ENCODE peak calls at places on chromosomes 12 and 14, in eight cellular contexts. S is neural progenitor cell, Y is transverse colon, G is neuronal stem cell, H is Caco-2, P is breast epithelium, D is stomach, L is cardiac muscle cell. M is an unnamed sample. For H3K27me3, the result is how much of the 10 kb centered on the place peaks cover.

GRCh38 chr12:94263011-94263786 is 114.8 kb downstream of the PLXNC1 start:
- DNase-seq in D (no peak), S (no peak), Y (peak), L (no peak), G (no peak), H (no peak), P (no peak), M (peak)

GRCh38 chr12:38166225-38166624 is 150.3 kb upstream of the ALG10B start:
- DNase-seq in P (no peak), D (no peak), H (no peak), S (no peak), G (no peak), L (no peak), Y (no peak), M (no peak)

GRCh38 chr12:64889434-64890216 is 65.2 kb downstream of the TBC1D30 start:
- DNase-seq in Y (no peak), H (peak), S (no peak), G (no peak), D (no peak), L (no peak), P (peak), M (no peak)

GRCh38 chr14:77302926-77303325 is 17.8 kb downstream of the POMT2 start:
- DNase-seq in L (peak), D (no peak), S (no peak), H (no peak), P (no peak), G (no peak), Y (no peak), M (no peak)

GRCh38 chr12:128228581-128228980 is 38.4 kb upstream of the TMEM132C start:
- DNase-seq in D (no peak), S (no peak), P (no peak), Y (no peak), H (no peak), L (no peak), G (no peak), M (no peak)

GRCh38 chr12:120429368-120429767 is 8.5 kb upstream of the COX6A1 start:
- DNase-seq in G (no peak), S (no peak), Y (peak), P (no peak), L (no peak), H (no peak), D (no peak), M (peak)

GRCh38 chr12:70598467-70599194 is 38.6 kb downstream of the PTPRB start:
- DNase-seq in H (no peak), D (no peak), P (no peak), S (peak), G (no peak), Y (no peak), L (peak), M (no peak)

GRCh38 chr12:128449146-128449894 is 182.3 kb downstream of the TMEM132C start:
- DNase-seq in D (no peak), P (no peak), L (no peak), S (no peak), Y (no peak), H (no peak), G (no peak), M (no peak)

GRCh38 chr14:28375295-28375694 is 391.3 kb upstream of the FOXG1 start:
- DNase-seq in S (peak), G (peak), H (peak), L (peak), D (no peak), Y (no peak), P (no peak), M (no peak)

GRCh38 chr12:76627346-76628135 is 68.0 kb upstream of the OSBPL8 start:
- DNase-seq in L (peak), H (no peak), P (no peak), G (no peak), Y (no peak), D (no peak), S (no peak), M (no peak)

GRCh38 chr14:72033331-72033730 is 101.1 kb downstream of the RGS6 start:
- DNase-seq in Y (no peak), D (no peak), P (no peak), S (no peak), L (no peak), H (no peak), G (no peak), M (no peak)

GRCh38 chr12:38385492-38385864 is 68.9 kb downstream of the ALG10B start:
- DNase-seq in D (no peak), Y (no peak), L (no peak), P (no peak), G (no peak), S (no peak), H (no peak), M (no peak)

GRCh38 chr14:103138483-103139370 is 15.5 kb downstream of the TNFAIP2 start:
- DNase-seq in L (no peak), D (no peak), Y (no peak), G (no peak), H (no peak), S (peak), P (no peak), M (no peak)

GRCh38 chr14:85625925-85626585 is 96.1 kb downstream of the FLRT2 start:
- DNase-seq in G (no peak), S (no peak), L (no peak), Y (no peak), D (no peak), P (no peak), H (no peak), M (no peak)

GRCh38 chr14:65000868-65001600 is 14.3 kb downstream of the FNTB start:
- DNase-seq in P (no peak), L (peak), D (no peak), H (no peak), S (no peak), G (no peak), Y (no peak), M (no peak)

GRCh38 chr12:6084261-6084968 is 40.1 kb downstream of the VWF start:
- DNase-seq in H (peak), Y (peak), P (no peak), G (peak), L (peak), D (no peak), S (peak), M (no peak)

GRCh38 chr14:102630405-102630804 is 38.0 kb downstream of the RCOR1 start:
- DNase-seq in S (no peak), P (no peak), D (no peak), Y (no peak), L (no peak), G (no peak), H (peak), M (no peak)

GRCh38 chr12:124007810-124008570 is 35.0 kb downstream of the ZNF664 start:
- DNase-seq in H (no peak), L (peak), P (no peak), G (no peak), D (no peak), S (no peak), Y (no peak), M (no peak)

GRCh38 chr12:131024026-131024425 is 70.3 kb downstream of the ADGRD1 start:
- DNase-seq in L (no peak), D (no peak), G (no peak), Y (no peak), P (no peak), S (no peak), H (no peak), M (no peak)

GRCh38 chr12:19967486-19967885 is 400.9 kb upstream of the PDE3A start:
- DNase-seq in S (no peak), L (peak), Y (no peak), H (no peak), P (no peak), D (no peak), G (no peak), M (no peak)

GRCh38 chr14:77051101-77051500 is 22.6 kb upstream of the IRF2BPL start:
- DNase-seq in Y (no peak), H (no peak), P (peak), L (no peak), D (peak), G (no peak), S (no peak), M (peak)

GRCh38 chr12:127416796-127417195 is 850.2 kb upstream of the TMEM132C start:
- DNase-seq in L (no peak), D (no peak), P (no peak), H (no peak), S (no peak), Y (no peak), G (no peak), M (no peak)

GRCh38 chr12:25585021-25585523 is 32.0 kb upstream of the LMNTD1 start:
- DNase-seq in G (no peak), Y (no peak), H (no peak), S (no peak), D (no peak), P (peak), L (peak), M (no peak)

GRCh38 chr14:92638904-92639303 is 109.5 kb downstream of the LGMN start:
- DNase-seq in H (no peak), P (no peak), D (no peak), L (no peak), S (no peak), G (no peak), Y (no peak), M (no peak)

GRCh38 chr12:69348162-69348938 is at the start of gene LYZ:
- DNase-seq in G (no peak), S (no peak), D (peak), L (no peak), Y (peak), H (no peak), P (no peak), M (no peak)

GRCh38 chr12:105172037-105172436 is 63.9 kb downstream of the APPL2 start:
- DNase-seq in G (no peak), D (no peak), L (no peak), S (no peak), Y (no peak), H (no peak), P (no peak), M (no peak)

GRCh38 chr12:98320026-98320425 is 195.4 kb upstream of the TMPO start:
- DNase-seq in P (no peak), Y (no peak), H (no peak), L (no peak), S (no peak), D (no peak), G (no peak), M (no peak)

GRCh38 chr12:46555379-46555778 is 182.8 kb upstream of the SLC38A2 start:
- DNase-seq in P (no peak), Y (no peak), L (peak), H (no peak), D (no peak), S (no peak), G (no peak), M (no peak)

GRCh38 chr14:89540009-89540829 is 123.2 kb upstream of the FOXN3 start:
- DNase-seq in L (peak), D (no peak), Y (no peak), S (no peak), P (no peak), H (no peak), G (no peak), M (no peak)

GRCh38 chr12:2336409-2336829 is 283.6 kb downstream of the CACNA1C start:
- DNase-seq in D (no peak), Y (no peak), P (no peak), H (no peak), G (no peak), S (no peak), L (peak), M (no peak)

GRCh38 chr12:91106283-91106682 is 5.0 kb downstream of the LUM start:
- DNase-seq in Y (no peak), D (no peak), H (no peak), P (no peak), L (no peak), G (no peak), S (no peak), M (no peak)

GRCh38 chr12:32158525-32158924 is 51.9 kb downstream of the BICD1 start:
- DNase-seq in G (no peak), Y (no peak), S (no peak), P (no peak), H (no peak), L (no peak), D (no peak), M (no peak)

GRCh38 chr14:33932526-33933292 is 18.2 kb downstream of the EGLN3 start:
- DNase-seq in Y (no peak), D (no peak), H (no peak), L (peak), G (peak), P (no peak), S (peak), M (no peak)

GRCh38 chr14:67674139-67674479 is 323 bp downstream of the VTI1B start:
- DNase-seq in Y (peak), P (peak), S (peak), D (peak), G (peak), L (peak), H (peak), M (peak)

GRCh38 chr14:50064993-50065392 is 51.4 kb downstream of the VCPKMT start:
- DNase-seq in G (no peak), D (peak), P (no peak), S (no peak), L (no peak), Y (peak), H (no peak), M (peak)

GRCh38 chr12:132356686-132357622 is 27.6 kb upstream of the GALNT9 start:
- DNase-seq in G (no peak), S (no peak), H (no peak), L (peak), Y (peak), D (no peak), P (peak), M (peak)

GRCh38 chr14:89466460-89466859 is 49.4 kb upstream of the FOXN3 start:
- DNase-seq in Y (no peak), G (no peak), D (no peak), S (no peak), L (no peak), P (no peak), H (no peak), M (no peak)

GRCh38 chr14:24232645-24233537 is at the start of gene GMPR2:
- DNase-seq in Y (no peak), S (no peak), G (no peak), P (no peak), H (no peak), D (no peak), L (no peak), M (no peak)

GRCh38 chr12:4111010-4111409 is 162.6 kb upstream of the CCND2 start:
- DNase-seq in H (no peak), P (no peak), G (no peak), Y (no peak), L (no peak), S (no peak), D (no peak), M (no peak)

GRCh38 chr12:4108803-4109345 is 164.7 kb upstream of the CCND2 start:
- DNase-seq in H (no peak), Y (no peak), D (no peak), G (no peak), L (no peak), S (no peak), P (no peak), M (no peak)

GRCh38 chr12:4107911-4108697 is 165.5 kb upstream of the CCND2 start:
- DNase-seq in P (no peak), Y (no peak), H (no peak), G (no peak), D (no peak), L (no peak), S (no peak), M (no peak)

GRCh38 chr12:4107436-4107878 is 166.1 kb upstream of the CCND2 start:
- DNase-seq in H (peak), L (peak), S (peak), G (no peak), D (no peak), Y (peak), P (peak), M (no peak)

GRCh38 chr12:4109826-4110225 is 163.7 kb upstream of the CCND2 start:
- DNase-seq in Y (no peak), G (no peak), S (no peak), H (no peak), L (no peak), P (no peak), D (no peak), M (no peak)
- H3K27me3 ChIP-seq in Y (under half), G (under half), S (under half), H (under half), L (under half), P (under half), D (under half), M (under half)

GRCh38 chr12:4958697-4959375 is 49.1 kb downstream of the KCNA1 start:
- DNase-seq in D (no peak), S (no peak), L (no peak), H (no peak), G (no peak), P (no peak), Y (no peak), M (no peak)

GRCh38 chr12:4956054-4956453 is 46.3 kb downstream of the KCNA1 start:
- DNase-seq in S (no peak), Y (no peak), H (no peak), P (no peak), D (no peak), L (peak), G (no peak), M (no peak)

GRCh38 chr12:4956968-4957367 is 47.3 kb downstream of the KCNA1 start:
- DNase-seq in Y (no peak), G (no peak), H (no peak), S (no peak), P (no peak), L (no peak), D (no peak), M (no peak)

GRCh38 chr12:4959381-4959780 is 49.7 kb downstream of the KCNA1 start:
- DNase-seq in G (no peak), D (no peak), Y (no peak), H (no peak), L (no peak), P (no peak), S (no peak), M (no peak)

GRCh38 chr12:4957781-4958180 is 48.1 kb downstream of the KCNA1 start:
- DNase-seq in S (no peak), D (no peak), L (no peak), G (no peak), P (no peak), Y (no peak), H (no peak), M (no peak)
- H3K27me3 ChIP-seq in S (under half), D (under half), L (under half), G (under half), P (under half), Y (under half), H (under half), M (under half)

DNA sequence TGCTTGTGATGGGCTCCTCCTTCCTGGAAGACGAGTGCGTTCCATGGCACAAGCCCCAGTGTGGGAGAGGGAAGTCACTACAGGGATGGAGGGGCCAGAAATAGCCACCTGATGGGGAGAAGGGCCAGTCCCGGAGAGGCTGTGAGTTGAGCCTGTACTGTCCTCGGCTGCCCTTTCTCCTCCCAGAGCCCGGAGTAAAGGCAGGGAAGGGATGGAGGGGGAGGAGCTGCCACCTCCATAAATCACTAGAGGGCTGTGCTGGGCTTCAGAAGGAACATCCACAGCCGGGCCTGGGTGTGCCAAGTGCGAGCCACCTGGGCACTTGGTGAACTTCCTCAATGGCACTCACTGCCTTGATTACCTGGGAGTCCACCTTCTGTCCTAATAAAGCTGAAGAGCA is 110.1 kb downstream of the RBM19 start:
- DNase-seq in G (no peak), P (no peak), Y (no peak), H (no peak), D (no peak), S (no peak), L (no peak), M (no peak)
- H3K27me3 ChIP-seq in G (under half), P (under half), Y (under half), H (under half), D (under half), S (under half), L (under half), M (under half)

GRCh38 chr14:36174767-36175424 is 1.6 kb downstream of the PTCSC3 start:
- DNase-seq in Y (no peak), L (no peak), D (no peak), S (no peak), H (no peak), P (no peak), G (no peak), M (no peak)

GRCh38 chr14:36176524-36176923 is at the start of gene PTCSC3:
- DNase-seq in G (no peak), L (no peak), Y (no peak), S (no peak), D (no peak), H (no peak), P (no peak), M (no peak)

GRCh38 chr14:36171607-36172006 is 4.9 kb downstream of the PTCSC3 start:
- DNase-seq in G (no peak), P (no peak), S (no peak), Y (no peak), D (no peak), L (no peak), H (no peak), M (no peak)

GRCh38 chr14:36177489-36177888 is 967 bp upstream of the PTCSC3 start:
- DNase-seq in L (no peak), Y (no peak), P (no peak), H (no peak), G (no peak), S (no peak), D (no peak), M (no peak)

DNA sequence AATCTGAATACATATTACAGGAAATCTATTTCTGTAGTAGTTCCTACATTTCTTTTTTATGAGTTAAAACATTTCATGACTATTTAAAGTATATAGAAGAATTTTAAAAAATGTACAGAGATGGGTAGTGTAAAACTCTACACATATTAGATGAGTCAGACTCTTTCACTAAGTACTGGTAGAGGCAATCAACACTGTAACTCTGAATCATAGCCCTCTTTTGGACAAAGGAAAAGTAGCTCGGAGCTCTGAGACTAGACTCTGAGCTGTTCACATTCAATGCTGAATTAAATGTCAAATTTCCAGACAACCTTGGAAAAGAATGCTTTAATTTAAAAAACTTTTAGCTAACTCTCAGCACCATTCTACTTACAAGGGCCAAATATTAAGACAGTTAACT is 3.4 kb downstream of the PTCSC3 start:
- DNase-seq in Y (no peak), S (no peak), D (no peak), H (no peak), P (no peak), L (no peak), G (no peak), M (no peak)
- H3K27me3 ChIP-seq in Y (under half), S (under half), D (under half), H (under half), P (under half), L (under half), G (under half), M (under half)

GRCh38 chr12:3991798-3992580 is 118.8 kb upstream of the PARP11 start:
- DNase-seq in Y (no peak), P (no peak), L (no peak), G (no peak), H (no peak), S (no peak), D (no peak), M (no peak)

GRCh38 chr12:3989218-3989550 is 116.0 kb upstream of the PARP11 start:
- DNase-seq in P (no peak), L (no peak), S (no peak), G (no peak), H (peak), Y (no peak), D (no peak), M (no peak)

GRCh38 chr12:3990356-3990975 is 117.3 kb upstream of the PARP11 start:
- DNase-seq in S (peak), D (no peak), Y (no peak), P (no peak), L (no peak), G (no peak), H (no peak), M (no peak)

GRCh38 chr12:3987571-3987970 is 114.4 kb upstream of the PARP11 start:
- DNase-seq in G (no peak), Y (no peak), D (no peak), H (no peak), L (no peak), S (no peak), P (no peak), M (no peak)

DNA sequence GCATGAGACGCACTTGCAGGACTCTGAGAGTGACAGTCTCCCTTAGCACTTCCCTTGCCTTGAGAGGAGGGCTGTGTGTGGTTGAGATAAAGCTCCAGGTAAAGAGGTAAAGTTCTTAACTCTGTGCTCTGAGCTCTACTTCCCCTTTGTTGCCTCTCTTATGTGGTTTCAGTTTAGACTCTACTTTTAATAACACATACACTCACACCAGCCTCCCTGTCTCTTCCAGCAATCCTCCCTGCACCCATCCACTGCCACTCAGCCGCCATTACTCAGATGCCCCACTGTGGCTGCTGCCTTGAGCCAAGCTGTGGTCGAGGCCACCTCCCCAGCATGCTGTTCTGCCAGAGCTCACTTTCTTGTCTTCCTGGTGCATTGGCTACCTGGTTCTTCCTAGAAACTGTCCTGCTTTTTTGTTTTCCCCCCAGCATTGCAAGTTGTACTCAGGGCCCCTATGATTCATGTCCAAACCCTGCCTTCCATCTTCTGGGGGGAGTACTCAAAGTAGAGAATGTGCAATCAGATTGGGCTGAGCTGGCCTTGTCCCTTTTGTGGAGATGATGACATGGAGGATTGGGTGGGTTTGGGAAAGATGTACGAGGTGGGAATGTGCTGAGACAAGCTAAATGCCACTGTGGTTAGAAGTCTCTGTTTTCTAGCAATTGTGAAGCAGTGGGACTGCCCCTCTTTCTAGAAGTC is 115.5 kb upstream of the PARP11 start:
- DNase-seq in Y (no peak), G (no peak), D (no peak), H (no peak), P (no peak), S (no peak), L (no peak), M (no peak)
- H3K27me3 ChIP-seq in Y (under half), G (under half), D (under half), H (under half), P (under half), S (under half), L (under half), M (under half)

M was measured in Peyer's patch.